ENCODE peak calls at places on chromosomes 11 and 22, in four cellular contexts. One of them, this sample, is unnamed.

GRCh38 chr11:19594326-19594725 is 118.3 kb upstream of the NAV2 start:
- DNase-seq in psoas muscle: no peak
- DNase-seq in HEK293T: no peak
- DNase-seq in fibroblast of pulmonary artery: no peak
- DNase-seq in this sample: no peak

GRCh38 chr11:77147668-77148321 is 19.7 kb downstream of the MYO7A start:
- DNase-seq in psoas muscle: no peak
- DNase-seq in HEK293T: no peak
- DNase-seq in fibroblast of pulmonary artery: no peak
- DNase-seq in this sample: peak; percentile 54

GRCh38 chr11:108624196-108624925 is 30.8 kb upstream of the EXPH5 start:
- DNase-seq in psoas muscle: no peak
- DNase-seq in HEK293T: no peak
- DNase-seq in fibroblast of pulmonary artery: no peak
- DNase-seq in this sample: no peak

GRCh38 chr11:124762077-124762623 is at the start of gene ESAM:
- DNase-seq in psoas muscle: no peak
- DNase-seq in HEK293T: peak; percentile 63
- DNase-seq in fibroblast of pulmonary artery: no peak
- DNase-seq in this sample: no peak

GRCh38 chr11:63532799-63533475 is 3.7 kb upstream of the PLAAT4 start:
- DNase-seq in psoas muscle: no peak
- DNase-seq in HEK293T: no peak
- DNase-seq in fibroblast of pulmonary artery: no peak
- DNase-seq in this sample: no peak

GRCh38 chr11:834371-835316 is 1.9 kb downstream of the CD151 start:
- DNase-seq in psoas muscle: peak; percentile 92
- DNase-seq in HEK293T: no peak
- DNase-seq in fibroblast of pulmonary artery: peak; percentile 61
- DNase-seq in this sample: peak; percentile 99

GRCh38 chr22:37661160-37661924 is 2.8 kb downstream of the PDXP start:
- DNase-seq in psoas muscle: no peak
- DNase-seq in HEK293T: peak; percentile 64
- DNase-seq in fibroblast of pulmonary artery: peak; percentile 74
- DNase-seq in this sample: no peak

GRCh38 chr11:129608711-129609110 is 206.9 kb upstream of the TMEM45B start:
- DNase-seq in psoas muscle: no peak
- DNase-seq in HEK293T: no peak
- DNase-seq in fibroblast of pulmonary artery: no peak
- DNase-seq in this sample: peak; percentile 46

GRCh38 chr11:78424334-78425270 is 7.0 kb upstream of the GAB2 start:
- DNase-seq in psoas muscle: no peak
- DNase-seq in HEK293T: no peak
- DNase-seq in fibroblast of pulmonary artery: peak; percentile 81
- DNase-seq in this sample: no peak

GRCh38 chr11:6755303-6755952 is 16.3 kb downstream of the OR2AG2 start:
- DNase-seq in psoas muscle: no peak
- DNase-seq in HEK293T: peak; percentile 67
- DNase-seq in fibroblast of pulmonary artery: peak; percentile 63
- DNase-seq in this sample: no peak

GRCh38 chr22:49935561-49935960 is 17.1 kb downstream of the CRELD2 start:
- DNase-seq in psoas muscle: no peak
- DNase-seq in HEK293T: no peak
- DNase-seq in fibroblast of pulmonary artery: peak; percentile 54
- DNase-seq in this sample: peak; percentile 42

GRCh38 chr11:69546735-69547370 is 65.4 kb downstream of the LINC01488 start:
- DNase-seq in psoas muscle: no peak
- DNase-seq in HEK293T: no peak
- DNase-seq in fibroblast of pulmonary artery: no peak
- DNase-seq in this sample: no peak

GRCh38 chr22:39244496-39245129 is at the start of gene PDGFB:
- DNase-seq in psoas muscle: peak; percentile 68
- DNase-seq in HEK293T: peak; percentile 46
- DNase-seq in fibroblast of pulmonary artery: peak; percentile 48
- DNase-seq in this sample: no peak

GRCh38 chr22:48738204-48738980 is 1089.3 kb downstream of the BRD1 start:
- DNase-seq in psoas muscle: no peak
- DNase-seq in HEK293T: no peak
- DNase-seq in fibroblast of pulmonary artery: no peak
- DNase-seq in this sample: no peak

GRCh38 chr11:47394322-47395224 is 13.8 kb upstream of the SLC39A13 start:
- DNase-seq in psoas muscle: peak; percentile 77
- DNase-seq in HEK293T: no peak
- DNase-seq in fibroblast of pulmonary artery: peak; percentile 73
- DNase-seq in this sample: no peak

GRCh38 chr11:8717876-8718753 is 35.5 kb downstream of the RPL27A start:
- DNase-seq in psoas muscle: peak; percentile 73
- DNase-seq in HEK293T: no peak
- DNase-seq in fibroblast of pulmonary artery: peak; percentile 91
- DNase-seq in this sample: peak; percentile 93

GRCh38 chr11:7611411-7611810 is 61.9 kb downstream of the CYB5R2 start:
- DNase-seq in psoas muscle: no peak
- DNase-seq in HEK293T: no peak
- DNase-seq in fibroblast of pulmonary artery: no peak
- DNase-seq in this sample: no peak

GRCh38 chr11:61888043-61888442 is 3.3 kb downstream of the FADS3 start:
- DNase-seq in psoas muscle: peak; percentile 93
- DNase-seq in HEK293T: no peak
- DNase-seq in fibroblast of pulmonary artery: peak; percentile 96
- DNase-seq in this sample: peak; percentile 92

GRCh38 chr11:128709402-128709801 is 15.5 kb downstream of the FLI1 start:
- DNase-seq in psoas muscle: no peak
- DNase-seq in HEK293T: no peak
- DNase-seq in fibroblast of pulmonary artery: peak; percentile 100
- DNase-seq in this sample: peak; percentile 14

GRCh38 chr22:19382240-19382639 is 49.3 kb downstream of the HIRA start:
- DNase-seq in psoas muscle: no peak
- DNase-seq in HEK293T: no peak
- DNase-seq in fibroblast of pulmonary artery: no peak
- DNase-seq in this sample: no peak

GRCh38 chr11:66465371-66466224 is 1.1 kb upstream of the PELI3 start:
- DNase-seq in psoas muscle: no peak
- DNase-seq in HEK293T: no peak
- DNase-seq in fibroblast of pulmonary artery: no peak
- DNase-seq in this sample: no peak